ENCODE peak calls at places on chromosomes 6 and 20, in nine cellular contexts. G is K562, T is HCT116, B is transverse colon, E is esophagus squamous epithelium, S is heart left ventricle, C is stomach, F is breast epithelium, J is right lobe of liver. Y is an unnamed sample. For H3K27me3, the result is how much of the 10 kb centered on the place peaks cover.

GRCh38 chr20:48180637-48181036 is 395.4 kb upstream of the SULF2 start:
- DNase-seq in G (no peak), T (no peak), B (no peak), E (no peak), S (no peak), C (no peak), F (no peak), J (no peak), Y (no peak)

GRCh38 chr20:56885521-56885920 is 256.4 kb downstream of the TFAP2C start:
- DNase-seq in G (no peak), T (no peak), B (no peak), E (no peak), S (no peak), C (no peak), F (no peak), J (no peak), Y (no peak)

GRCh38 chr20:10217517-10218410 is 866 bp upstream of the SNAP25 start:
- DNase-seq in G (no peak), T (no peak), B (peak), E (no peak), S (no peak), C (no peak), F (no peak), J (no peak), Y (peak)

GRCh38 chr6:36510365-36510764 is 36.9 kb downstream of the STK38 start:
- DNase-seq in G (no peak), T (no peak), B (peak), E (no peak), S (no peak), C (no peak), F (no peak), J (peak), Y (no peak)

GRCh38 chr6:99736302-99736701 is 129.7 kb downstream of the PRDM13 start:
- DNase-seq in G (peak), T (peak), B (no peak), E (no peak), S (no peak), C (no peak), F (no peak), J (no peak), Y (no peak)

GRCh38 chr20:13216533-13216932 is 4.5 kb upstream of the ISM1 start:
- DNase-seq in G (no peak), T (no peak), B (no peak), E (no peak), S (no peak), C (no peak), F (no peak), J (no peak), Y (no peak)

GRCh38 chr6:155397172-155397705 is 58.4 kb downstream of the NOX3 start:
- DNase-seq in G (no peak), T (no peak), B (no peak), E (no peak), S (no peak), C (no peak), F (no peak), J (no peak), Y (no peak)

GRCh38 chr20:18739785-18740184 is 73.8 kb upstream of the SCP2D1 start:
- DNase-seq in G (peak), T (no peak), B (peak), E (no peak), S (no peak), C (no peak), F (no peak), J (no peak), Y (peak)

GRCh38 chr6:147756000-147756399 is 247.5 kb downstream of the SAMD5 start:
- DNase-seq in G (no peak), T (no peak), B (no peak), E (no peak), S (no peak), C (no peak), F (no peak), J (no peak), Y (no peak)

GRCh38 chr20:34569598-34569997 is 11.1 kb downstream of the MAP1LC3A start:
- DNase-seq in G (no peak), T (no peak), B (no peak), E (no peak), S (no peak), C (no peak), F (peak), J (no peak), Y (no peak)

GRCh38 chr6:158752613-158753012 is 66.6 kb downstream of the EZR start:
- DNase-seq in G (no peak), T (no peak), B (no peak), E (no peak), S (no peak), C (peak), F (no peak), J (no peak), Y (no peak)

GRCh38 chr20:53654932-53655674 is 61.5 kb upstream of the ZNF217 start:
- DNase-seq in G (peak), T (no peak), B (peak), E (no peak), S (no peak), C (peak), F (peak), J (no peak), Y (no peak)

GRCh38 chr6:107540465-107540857 is 50.5 kb downstream of the SOBP start:
- DNase-seq in G (no peak), T (no peak), B (no peak), E (no peak), S (no peak), C (no peak), F (no peak), J (peak), Y (no peak)

GRCh38 chr6:49772296-49772695 is 14.8 kb downstream of the PGK2 start:
- DNase-seq in G (peak), T (no peak), B (no peak), E (no peak), S (no peak), C (no peak), F (no peak), J (no peak), Y (no peak)

GRCh38 chr6:140480852-140481251 is 1106.4 kb upstream of the CITED2 start:
- DNase-seq in G (peak), T (no peak), B (no peak), E (no peak), S (no peak), C (no peak), F (no peak), J (no peak), Y (no peak)

GRCh38 chr20:8423482-8423881 is 291.4 kb downstream of the PLCB1 start:
- DNase-seq in G (no peak), T (no peak), B (no peak), E (no peak), S (no peak), C (no peak), F (no peak), J (no peak), Y (no peak)

GRCh38 chr6:149389509-149390297 is 10.4 kb upstream of the SUMO4 start:
- DNase-seq in G (no peak), T (no peak), B (no peak), E (no peak), S (no peak), C (no peak), F (no peak), J (no peak), Y (no peak)

GRCh38 chr6:111837641-111838500 is 35.4 kb downstream of the FYN start:
- DNase-seq in G (no peak), T (no peak), B (no peak), E (no peak), S (no peak), C (no peak), F (no peak), J (no peak), Y (no peak)

GRCh38 chr20:4713401-4713800 is 8.3 kb upstream of the PRND start:
- DNase-seq in G (no peak), T (peak), B (no peak), E (no peak), S (no peak), C (no peak), F (no peak), J (no peak), Y (no peak)

GRCh38 chr20:16661738-16662137 is 68.1 kb upstream of the SNRPB2 start:
- DNase-seq in G (no peak), T (no peak), B (no peak), E (no peak), S (no peak), C (no peak), F (no peak), J (no peak), Y (no peak)

GRCh38 chr20:50517817-50518154 is 7.6 kb downstream of the PTPN1 start:
- DNase-seq in G (no peak), T (no peak), B (no peak), E (no peak), S (no peak), C (no peak), F (no peak), J (no peak), Y (no peak)

GRCh38 chr6:43800746-43801488 is 30.9 kb downstream of the VEGFA start:
- DNase-seq in G (no peak), T (no peak), B (no peak), E (no peak), S (no peak), C (no peak), F (no peak), J (no peak), Y (no peak)
- TF ChIP-seq POLR2A in G (no peak), T (no peak), B (no peak), E (no peak), S (no peak), C (no peak), F (no peak), J (no peak), Y (no peak)

GRCh38 chr20:3174442-3175263 is 1.3 kb upstream of the LZTS3 start:
- DNase-seq in G (peak), T (peak), B (no peak), E (no peak), S (no peak), C (no peak), F (no peak), J (no peak), Y (no peak)

GRCh38 chr20:3172933-3173581 is at the start of gene LZTS3:
- DNase-seq in G (peak), T (no peak), B (peak), E (no peak), S (peak), C (peak), F (peak), J (peak), Y (peak)

GRCh38 chr20:3172126-3172932 is 1.0 kb downstream of the LZTS3 start:
- DNase-seq in G (no peak), T (no peak), B (no peak), E (no peak), S (no peak), C (no peak), F (no peak), J (no peak), Y (no peak)

GRCh38 chr20:3175270-3175669 is 1.9 kb upstream of the LZTS3 start:
- DNase-seq in G (no peak), T (no peak), B (no peak), E (no peak), S (no peak), C (no peak), F (no peak), J (no peak), Y (no peak)

DNA sequence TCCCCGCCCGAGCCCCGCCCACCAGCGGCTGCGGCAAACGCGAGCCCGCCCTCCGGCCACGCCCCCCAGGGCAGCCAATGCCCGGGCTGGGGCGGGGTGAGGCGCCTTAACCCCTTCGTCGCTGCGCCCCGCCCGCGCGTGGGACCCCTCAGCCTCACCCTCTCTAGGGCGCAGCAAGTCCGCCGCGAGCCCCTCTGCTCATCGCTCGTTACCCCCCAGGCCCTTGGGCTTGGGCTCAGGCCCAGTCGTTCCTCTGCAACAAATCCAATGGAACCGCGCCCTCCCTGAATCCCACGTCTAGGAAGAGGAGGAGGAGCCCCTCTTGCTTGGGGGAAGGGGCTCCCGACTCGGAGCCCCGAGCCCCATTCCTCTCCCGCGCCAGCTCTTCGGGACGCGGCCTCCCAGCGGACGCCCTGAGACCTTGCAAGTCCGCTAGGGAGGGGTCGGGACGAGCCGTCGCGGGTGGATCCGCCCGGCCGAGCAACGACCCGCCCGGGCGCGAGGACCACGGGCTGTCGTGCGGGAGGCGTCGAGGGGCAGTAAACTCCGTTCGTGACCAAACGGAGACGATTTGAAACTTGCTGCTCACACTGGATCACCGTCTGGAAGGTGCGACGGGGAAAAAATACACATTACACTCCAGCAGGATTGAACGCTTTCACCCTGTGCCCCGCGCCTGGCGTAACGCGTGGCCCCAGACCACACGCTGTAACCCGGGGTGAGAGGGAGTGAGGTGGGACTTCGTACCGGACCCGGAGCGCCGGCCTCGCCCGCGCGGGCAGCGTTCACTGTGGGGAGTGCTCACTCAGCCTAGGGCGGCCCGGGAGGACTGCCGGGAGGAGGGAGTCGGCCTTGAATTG is 463 bp upstream of the LZTS3 start:
- DNase-seq in G (peak), T (peak), B (peak), E (no peak), S (peak), C (peak), F (peak), J (peak), Y (peak)
- TF ChIP-seq CTCF in G (peak), T (no peak), B (peak), E (no peak), S (no peak), C (no peak), F (no peak), J (no peak), Y (no peak)

GRCh38 chr6:27867941-27868705 is 44.1 kb downstream of the OR2B2 start:
- DNase-seq in G (no peak), T (no peak), B (no peak), E (no peak), S (no peak), C (no peak), F (no peak), J (no peak), Y (no peak)

GRCh38 chr6:27873101-27874030 is 38.8 kb downstream of the OR2B2 start:
- DNase-seq in G (no peak), T (no peak), B (peak), E (no peak), S (peak), C (peak), F (peak), J (peak), Y (no peak)

GRCh38 chr6:27872634-27873028 is 39.6 kb downstream of the OR2B2 start:
- DNase-seq in G (no peak), T (no peak), B (no peak), E (no peak), S (no peak), C (no peak), F (no peak), J (no peak), Y (no peak)

GRCh38 chr6:27870486-27870885 is 41.7 kb downstream of the OR2B2 start:
- DNase-seq in G (no peak), T (no peak), B (no peak), E (no peak), S (no peak), C (no peak), F (no peak), J (no peak), Y (no peak)

DNA sequence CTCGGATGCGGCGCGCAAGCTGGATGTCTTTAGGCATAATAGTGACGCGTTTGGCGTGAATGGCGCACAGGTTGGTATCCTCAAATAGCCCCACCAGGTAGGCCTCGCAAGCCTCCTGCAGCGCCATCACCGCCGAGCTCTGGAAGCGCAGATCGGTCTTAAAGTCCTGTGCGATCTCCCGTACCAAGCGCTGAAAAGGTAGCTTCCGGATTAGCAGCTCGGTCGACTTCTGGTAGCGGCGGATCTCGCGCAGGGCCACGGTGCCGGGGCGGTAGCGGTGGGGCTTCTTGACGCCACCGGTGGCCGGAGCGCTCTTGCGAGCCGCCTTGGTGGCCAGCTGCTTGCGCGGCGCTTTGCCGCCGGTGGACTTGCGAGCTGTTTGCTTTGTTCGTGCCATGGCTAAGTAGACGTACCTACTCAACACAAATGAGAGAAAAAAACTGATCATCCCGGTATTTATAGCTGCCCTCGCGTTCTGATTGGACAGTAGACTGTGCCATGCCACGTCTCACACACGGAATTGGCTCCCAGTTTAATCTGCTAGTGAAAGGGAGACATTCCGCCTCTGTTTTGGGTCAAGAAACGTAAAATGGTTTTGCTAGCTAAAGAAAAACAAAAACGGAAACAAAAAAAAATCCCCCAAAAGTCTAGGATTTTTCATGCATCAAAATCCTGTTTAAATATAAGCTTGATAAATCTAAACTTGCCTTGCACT is 40.1 kb downstream of the OR2B2 start:
- DNase-seq in G (no peak), T (no peak), B (peak), E (peak), S (peak), C (peak), F (peak), J (peak), Y (peak)
- H3K27me3 ChIP-seq in G (under half), T (under half), B (half or more), E (under half), S (half or more), C (under half), F (under half), J (under half), Y (half or more)

DNA sequence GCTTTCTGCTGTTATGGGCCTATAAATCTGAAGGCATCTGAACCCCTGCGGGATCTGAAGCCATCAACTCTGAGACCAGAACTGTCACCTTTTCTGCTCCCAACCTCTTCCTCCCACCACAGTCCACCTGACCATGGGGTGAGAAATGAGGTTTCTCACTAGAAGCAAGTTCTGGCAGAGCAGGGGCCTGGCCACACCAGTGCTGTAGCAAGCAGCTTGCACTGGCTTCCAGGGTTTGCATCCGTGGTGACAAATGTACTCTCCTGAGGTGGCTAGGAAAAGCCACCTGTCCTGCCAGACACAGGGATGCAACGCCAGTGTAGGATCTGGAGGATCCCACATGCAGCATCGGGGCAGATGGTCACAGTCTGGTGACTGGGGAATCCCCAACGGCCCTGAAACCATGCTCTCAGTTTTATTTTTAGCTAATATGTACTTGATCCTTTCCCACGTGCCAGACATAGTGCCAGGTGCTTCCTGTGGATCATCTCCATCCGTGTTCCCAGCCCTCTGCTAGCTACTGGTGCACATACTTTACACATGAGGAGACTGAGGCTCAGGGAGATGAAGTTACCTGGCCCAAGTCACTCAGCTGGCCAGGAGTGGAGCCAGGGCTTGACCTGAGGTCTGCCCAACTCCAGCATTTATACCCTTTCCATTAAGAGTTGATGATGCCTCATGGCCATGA is 122.1 kb upstream of the SPACA1 start:
- DNase-seq in G (no peak), T (no peak), B (peak), E (no peak), S (no peak), C (peak), F (no peak), J (no peak), Y (no peak)
- TF ChIP-seq POLR2A in G (no peak), T (no peak), B (no peak), E (no peak), S (no peak), C (no peak), F (no peak), J (no peak), Y (no peak)

Y was measured in uterus.